ENCODE peak calls at places on chromosomes 13 and 19, in seven cellular contexts. One of them, this sample, is unnamed.

GRCh38 chr19:11225815-11226214 is 13.6 kb upstream of the ANGPTL8 start:
- DNase-seq in Peyer's patch: no peak
- DNase-seq in lower leg skin: no peak
- DNase-seq in adrenal gland: no peak
- DNase-seq in RWPE1: no peak
- DNase-seq in WTC11: no peak
- DNase-seq in stomach: no peak
- DNase-seq in this sample: no peak

GRCh38 chr13:26024558-26024957 is 27.3 kb downstream of the SHISA2 start:
- DNase-seq in Peyer's patch: no peak
- DNase-seq in lower leg skin: no peak
- DNase-seq in adrenal gland: no peak
- DNase-seq in RWPE1: no peak
- DNase-seq in WTC11: no peak
- DNase-seq in stomach: peak
- DNase-seq in this sample: no peak

GRCh38 chr19:10286803-10287737 is at the start of gene ICAM4:
- DNase-seq in Peyer's patch: no peak
- DNase-seq in lower leg skin: no peak
- DNase-seq in adrenal gland: peak
- DNase-seq in RWPE1: no peak
- DNase-seq in WTC11: peak
- DNase-seq in stomach: peak
- DNase-seq in this sample: peak

GRCh38 chr19:31349160-31349881 is at the start of gene TSHZ3:
- DNase-seq in Peyer's patch: peak
- DNase-seq in lower leg skin: peak
- DNase-seq in adrenal gland: peak
- DNase-seq in RWPE1: peak
- DNase-seq in WTC11: peak
- DNase-seq in stomach: peak
- DNase-seq in this sample: peak

GRCh38 chr13:48817166-48817802 is 158.4 kb upstream of the FNDC3A start:
- DNase-seq in Peyer's patch: no peak
- DNase-seq in lower leg skin: no peak
- DNase-seq in adrenal gland: no peak
- DNase-seq in RWPE1: no peak
- DNase-seq in WTC11: no peak
- DNase-seq in stomach: no peak
- DNase-seq in this sample: no peak

GRCh38 chr13:38566526-38566925 is 120.4 kb upstream of the FREM2 start:
- DNase-seq in Peyer's patch: no peak
- DNase-seq in lower leg skin: no peak
- DNase-seq in adrenal gland: no peak
- DNase-seq in RWPE1: no peak
- DNase-seq in WTC11: no peak
- DNase-seq in stomach: no peak
- DNase-seq in this sample: no peak

GRCh38 chr19:29287061-29287460 is 74.1 kb upstream of the UQCRFS1 start:
- DNase-seq in Peyer's patch: no peak
- DNase-seq in lower leg skin: no peak
- DNase-seq in adrenal gland: no peak
- DNase-seq in RWPE1: no peak
- DNase-seq in WTC11: no peak
- DNase-seq in stomach: no peak
- DNase-seq in this sample: no peak

GRCh38 chr19:10454267-10454666 is 33.9 kb downstream of the PDE4A start:
- DNase-seq in Peyer's patch: no peak
- DNase-seq in lower leg skin: no peak
- DNase-seq in adrenal gland: no peak
- DNase-seq in RWPE1: no peak
- DNase-seq in WTC11: peak
- DNase-seq in stomach: no peak
- DNase-seq in this sample: no peak

GRCh38 chr19:13729859-13730258 is 34.5 kb upstream of the MRI1 start:
- DNase-seq in Peyer's patch: no peak
- DNase-seq in lower leg skin: no peak
- DNase-seq in adrenal gland: no peak
- DNase-seq in RWPE1: no peak
- DNase-seq in WTC11: no peak
- DNase-seq in stomach: no peak
- DNase-seq in this sample: no peak

DNA sequence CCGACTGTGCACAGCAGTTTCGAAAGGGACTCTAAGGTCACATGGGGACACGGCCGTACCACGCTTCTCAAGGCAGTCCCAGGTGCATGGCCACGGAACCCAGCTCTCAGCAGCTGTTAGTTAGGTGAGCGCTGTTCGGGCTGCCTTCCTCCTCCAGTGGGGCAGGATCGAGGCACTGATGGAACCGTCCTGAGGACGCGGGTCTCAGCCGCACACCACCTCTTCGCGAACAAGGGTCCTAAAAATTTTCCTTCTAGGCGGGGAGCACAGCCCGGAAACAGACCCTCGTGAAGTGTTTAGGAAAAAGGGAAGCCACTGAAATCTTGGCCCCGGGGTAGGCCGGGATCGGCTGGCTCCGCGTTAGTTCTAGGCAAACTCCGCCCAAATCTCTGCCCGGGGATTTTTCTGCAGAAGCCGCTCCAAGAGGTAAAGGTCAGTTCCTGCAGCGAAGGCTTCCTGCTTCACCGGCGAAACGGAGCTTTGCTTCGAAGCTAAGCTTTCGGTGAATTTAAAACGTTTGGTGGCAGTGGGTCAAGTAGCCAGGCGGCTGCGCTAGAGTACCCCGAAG is 752 bp downstream of the GJB2 start:
- DNase-seq in Peyer's patch: peak
- DNase-seq in lower leg skin: no peak
- DNase-seq in adrenal gland: no peak
- DNase-seq in RWPE1: no peak
- DNase-seq in WTC11: peak
- DNase-seq in stomach: peak
- DNase-seq in this sample: peak
- TF ChIP-seq CTCF in Peyer's patch: no peak
- TF ChIP-seq CTCF in lower leg skin: no peak
- TF ChIP-seq CTCF in adrenal gland: no peak
- TF ChIP-seq CTCF in RWPE1: no peak
- TF ChIP-seq CTCF in WTC11: no peak
- TF ChIP-seq CTCF in stomach: no peak
- TF ChIP-seq CTCF in this sample: no peak

GRCh38 chr19:33997690-33998089 is 174.6 kb upstream of the LSM14A start:
- DNase-seq in Peyer's patch: no peak
- DNase-seq in lower leg skin: no peak
- DNase-seq in adrenal gland: no peak
- DNase-seq in RWPE1: no peak
- DNase-seq in WTC11: no peak
- DNase-seq in stomach: no peak
- DNase-seq in this sample: no peak
- TF ChIP-seq CTCF in Peyer's patch: no peak
- TF ChIP-seq CTCF in lower leg skin: no peak
- TF ChIP-seq CTCF in adrenal gland: no peak
- TF ChIP-seq CTCF in RWPE1: peak
- TF ChIP-seq CTCF in WTC11: no peak
- TF ChIP-seq CTCF in stomach: peak
- TF ChIP-seq CTCF in this sample: no peak

GRCh38 chr13:45406421-45406820 is 11.8 kb downstream of the SLC25A30 start:
- DNase-seq in Peyer's patch: no peak
- DNase-seq in lower leg skin: no peak
- DNase-seq in adrenal gland: no peak
- DNase-seq in RWPE1: no peak
- DNase-seq in WTC11: no peak
- DNase-seq in stomach: no peak
- DNase-seq in this sample: no peak
- TF ChIP-seq CTCF in Peyer's patch: no peak
- TF ChIP-seq CTCF in lower leg skin: no peak
- TF ChIP-seq CTCF in adrenal gland: no peak
- TF ChIP-seq CTCF in RWPE1: no peak
- TF ChIP-seq CTCF in WTC11: no peak
- TF ChIP-seq CTCF in stomach: no peak
- TF ChIP-seq CTCF in this sample: no peak

DNA sequence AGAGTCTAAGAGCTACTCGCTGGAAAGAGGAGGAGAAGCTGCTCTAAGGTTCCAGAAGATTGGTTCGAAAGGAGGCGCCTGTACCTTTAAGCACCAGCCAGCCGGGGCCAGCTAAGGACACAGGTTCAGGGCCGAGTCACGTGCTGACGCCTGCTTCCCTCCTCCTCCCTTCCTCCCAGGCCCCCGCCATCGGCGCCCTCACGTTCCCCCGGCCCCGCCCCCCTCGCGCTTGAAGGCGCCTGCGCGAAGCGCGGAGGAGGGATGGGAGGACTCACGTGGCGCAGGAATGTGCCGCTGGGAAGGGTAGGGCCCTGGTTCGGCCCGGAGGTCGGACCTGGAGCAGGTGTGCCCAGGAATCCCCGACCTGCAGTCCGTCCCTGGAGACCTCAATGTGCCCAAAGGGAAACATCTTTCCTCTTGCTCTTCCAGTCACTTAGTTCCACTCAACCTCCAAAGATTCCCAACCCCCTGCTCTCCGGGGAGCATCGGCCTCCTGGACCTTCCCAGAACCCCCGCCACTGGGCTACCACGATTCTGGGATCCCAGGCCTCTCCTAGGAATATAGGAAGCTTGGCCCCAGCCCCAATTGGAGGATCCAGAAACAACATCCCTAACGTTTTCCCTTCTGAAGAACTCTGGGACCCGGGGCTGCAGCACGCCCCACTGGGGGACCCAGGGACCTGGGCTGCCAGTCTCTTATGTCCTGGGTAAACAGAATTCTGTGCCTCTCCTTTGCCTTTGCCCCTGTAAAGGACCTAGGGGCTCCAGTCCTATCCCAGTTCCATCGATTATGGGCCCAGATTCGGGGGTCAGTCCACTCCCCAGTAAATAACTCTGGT is 2.5 kb downstream of the DBP start:
- DNase-seq in Peyer's patch: peak
- DNase-seq in lower leg skin: peak
- DNase-seq in adrenal gland: peak
- DNase-seq in RWPE1: peak
- DNase-seq in WTC11: peak
- DNase-seq in stomach: peak
- DNase-seq in this sample: peak
- TF ChIP-seq CTCF in Peyer's patch: no peak
- TF ChIP-seq CTCF in lower leg skin: no peak
- TF ChIP-seq CTCF in adrenal gland: no peak
- TF ChIP-seq CTCF in RWPE1: no peak
- TF ChIP-seq CTCF in WTC11: no peak
- TF ChIP-seq CTCF in stomach: no peak
- TF ChIP-seq CTCF in this sample: no peak

GRCh38 chr19:32676186-32676894 is 692 bp downstream of the RGS9BP start:
- DNase-seq in Peyer's patch: peak
- DNase-seq in lower leg skin: no peak
- DNase-seq in adrenal gland: no peak
- DNase-seq in RWPE1: no peak
- DNase-seq in WTC11: peak
- DNase-seq in stomach: peak
- DNase-seq in this sample: peak
- TF ChIP-seq CTCF in Peyer's patch: no peak
- TF ChIP-seq CTCF in lower leg skin: no peak
- TF ChIP-seq CTCF in adrenal gland: no peak
- TF ChIP-seq CTCF in RWPE1: peak
- TF ChIP-seq CTCF in WTC11: no peak
- TF ChIP-seq CTCF in stomach: no peak
- TF ChIP-seq CTCF in this sample: no peak

DNA sequence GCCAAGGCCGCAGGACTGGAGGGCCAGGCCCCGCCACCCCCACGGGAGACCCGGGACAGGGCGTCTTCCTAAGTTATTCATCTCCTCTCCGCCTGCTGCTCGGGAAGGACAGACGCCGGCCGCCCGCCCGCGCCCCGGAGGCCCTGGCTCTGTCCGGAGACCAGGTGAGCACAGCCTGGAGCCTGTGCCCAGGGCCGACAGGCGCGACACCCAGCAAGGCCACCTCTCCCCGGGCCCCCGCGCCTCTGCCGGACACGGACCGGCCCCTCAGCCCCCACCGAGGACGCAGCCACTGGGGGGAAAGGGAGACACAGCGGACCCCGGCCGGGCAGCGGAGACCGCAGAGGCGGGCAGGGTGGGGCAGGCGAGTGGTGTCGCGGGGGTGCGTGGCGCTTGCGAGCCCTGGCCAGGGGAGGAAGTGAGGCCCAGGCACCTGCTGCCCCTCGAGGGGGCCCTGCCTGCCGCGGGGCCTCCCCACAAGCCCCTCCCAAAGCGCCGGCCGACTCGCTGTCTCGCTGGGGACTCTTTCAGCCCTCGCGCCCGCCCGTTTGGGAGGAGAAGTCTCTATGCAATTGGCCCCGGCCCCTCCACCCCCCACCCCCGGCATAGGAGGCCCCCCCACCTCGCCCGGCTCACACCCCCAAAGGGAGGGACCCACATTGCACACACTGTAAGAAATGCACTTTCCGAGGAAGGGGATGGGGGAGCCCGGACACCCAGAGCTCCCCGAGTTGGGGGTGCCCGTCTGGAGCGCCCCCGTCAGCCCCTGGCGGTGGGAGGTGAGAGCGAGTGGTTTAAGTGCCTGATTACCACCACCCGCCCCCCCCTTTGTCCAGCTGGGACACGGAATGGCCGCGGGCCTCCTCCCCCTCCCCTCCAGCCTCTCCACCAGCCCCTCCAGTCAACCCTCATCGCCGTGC is 17.0 kb downstream of the SMIM24 start:
- DNase-seq in Peyer's patch: no peak
- DNase-seq in lower leg skin: no peak
- DNase-seq in adrenal gland: no peak
- DNase-seq in RWPE1: no peak
- DNase-seq in WTC11: no peak
- DNase-seq in stomach: no peak
- DNase-seq in this sample: no peak
- TF ChIP-seq CTCF in Peyer's patch: no peak
- TF ChIP-seq CTCF in lower leg skin: no peak
- TF ChIP-seq CTCF in adrenal gland: no peak
- TF ChIP-seq CTCF in RWPE1: no peak
- TF ChIP-seq CTCF in WTC11: no peak
- TF ChIP-seq CTCF in stomach: no peak
- TF ChIP-seq CTCF in this sample: no peak

DNA sequence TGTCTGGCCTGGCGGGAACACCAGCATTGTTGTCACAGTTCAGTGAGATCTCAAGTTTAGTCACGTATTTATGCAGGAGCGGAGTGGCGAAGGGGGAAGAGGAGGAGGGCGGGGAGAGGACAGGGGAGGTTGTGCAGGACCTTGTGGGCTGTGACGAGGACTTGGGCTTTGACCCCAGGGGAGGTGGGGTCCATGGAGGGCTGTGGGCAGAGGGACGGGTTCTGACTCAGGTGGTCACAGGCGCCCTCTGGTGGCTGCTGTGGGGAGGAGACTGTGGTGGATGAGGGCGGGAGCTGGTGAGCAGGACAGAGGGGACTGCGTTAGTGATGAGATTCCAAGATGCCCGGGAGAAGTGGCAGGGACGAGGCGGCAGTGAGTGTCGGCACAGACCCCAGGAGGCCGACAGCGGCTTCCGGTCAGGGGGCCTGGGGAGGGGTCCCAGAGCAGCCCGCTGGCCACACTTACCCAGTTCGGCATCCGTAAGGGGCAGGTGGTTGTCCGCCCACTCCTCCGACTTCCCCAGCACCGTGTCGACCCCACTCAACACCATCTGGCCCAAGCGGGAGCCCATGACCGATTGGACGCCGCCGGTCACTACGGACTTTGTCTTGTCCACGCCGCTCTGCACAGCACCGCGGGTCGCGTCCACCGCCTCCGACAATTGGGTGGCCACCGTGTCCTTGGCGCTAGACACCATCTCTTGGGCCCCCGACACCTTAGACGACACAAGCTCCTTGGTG is 15.7 kb downstream of the PLIN3 start:
- DNase-seq in Peyer's patch: peak
- DNase-seq in lower leg skin: peak
- DNase-seq in adrenal gland: peak
- DNase-seq in RWPE1: peak
- DNase-seq in WTC11: peak
- DNase-seq in stomach: peak
- DNase-seq in this sample: peak
- TF ChIP-seq CTCF in Peyer's patch: peak
- TF ChIP-seq CTCF in lower leg skin: peak
- TF ChIP-seq CTCF in adrenal gland: peak
- TF ChIP-seq CTCF in RWPE1: peak
- TF ChIP-seq CTCF in WTC11: peak
- TF ChIP-seq CTCF in stomach: peak
- TF ChIP-seq CTCF in this sample: peak

This sample was measured in mucosa of descending colon.